ENCODE peak calls at places on chromosomes 6 and 20, in four cellular contexts. P is testis, Z is GM12865, H is brain microvascular endothelial cell. L is an unnamed sample.

GRCh38 chr6:119526609-119527605 is 177.3 kb upstream of the MAN1A1 start:
- DNase-seq in P (no peak), Z (no peak), H (no peak), L (peak; percentile 9)

GRCh38 chr20:39849664-39850063 is 839.4 kb downstream of the MAFB start:
- DNase-seq in P (peak; percentile 89), Z (no peak), H (peak; percentile 89), L (peak; percentile 78)

GRCh38 chr6:56914791-56915658 is 39.9 kb upstream of the BEND6 start:
- DNase-seq in P (peak; percentile 23), Z (no peak), H (no peak), L (no peak)

GRCh38 chr6:35014341-35014740 is 125.3 kb downstream of the ANKS1A start:
- DNase-seq in P (peak; percentile 32), Z (no peak), H (no peak), L (no peak)

GRCh38 chr20:16942702-16943101 is 194.5 kb downstream of the OTOR start:
- DNase-seq in P (no peak), Z (no peak), H (no peak), L (no peak)

GRCh38 chr6:19869464-19869863 is 32.3 kb downstream of the ID4 start:
- DNase-seq in P (no peak), Z (no peak), H (no peak), L (no peak)

GRCh38 chr6:157497579-157497978 is 116.6 kb downstream of the ZDHHC14 start:
- DNase-seq in P (no peak), Z (no peak), H (no peak), L (no peak)

GRCh38 chr20:940926-941325 is 24.8 kb upstream of the ANGPT4 start:
- DNase-seq in P (no peak), Z (no peak), H (no peak), L (no peak)

GRCh38 chr6:131029661-131030297 is 33.3 kb downstream of the EPB41L2 start:
- DNase-seq in P (no peak), Z (peak; percentile 57), H (peak; percentile 51), L (peak; percentile 70)

GRCh38 chr6:125341460-125341859 is 39.7 kb upstream of the HDDC2 start:
- DNase-seq in P (no peak), Z (no peak), H (no peak), L (no peak)

GRCh38 chr20:19975901-19976300 is 41.3 kb upstream of the NAA20 start:
- DNase-seq in P (peak; percentile 49), Z (no peak), H (no peak), L (peak; percentile 46)

GRCh38 chr20:19978511-19979210 is 38.5 kb upstream of the NAA20 start:
- DNase-seq in P (no peak), Z (no peak), H (no peak), L (no peak)

GRCh38 chr20:19975436-19975799 is 41.7 kb upstream of the NAA20 start:
- DNase-seq in P (peak; percentile 77), Z (no peak), H (no peak), L (peak; percentile 67)

GRCh38 chr20:19976595-19977372 is 40.4 kb upstream of the NAA20 start:
- DNase-seq in P (peak; percentile 57), Z (no peak), H (peak; percentile 73), L (peak; percentile 89)

GRCh38 chr20:19977373-19977770 is 39.8 kb upstream of the NAA20 start:
- DNase-seq in P (no peak), Z (no peak), H (no peak), L (no peak)
- H3K4me3 ChIP-seq in P (no peak overlapping the region), Z (no peak overlapping the region), H (peak overlapping the region; percentile 89), L (peak overlapping the region; percentile 58)

GRCh38 chr6:83613378-83613777 is 95.5 kb downstream of the SNAP91 start:
- DNase-seq in P (no peak), Z (no peak), H (no peak), L (no peak)

DNA sequence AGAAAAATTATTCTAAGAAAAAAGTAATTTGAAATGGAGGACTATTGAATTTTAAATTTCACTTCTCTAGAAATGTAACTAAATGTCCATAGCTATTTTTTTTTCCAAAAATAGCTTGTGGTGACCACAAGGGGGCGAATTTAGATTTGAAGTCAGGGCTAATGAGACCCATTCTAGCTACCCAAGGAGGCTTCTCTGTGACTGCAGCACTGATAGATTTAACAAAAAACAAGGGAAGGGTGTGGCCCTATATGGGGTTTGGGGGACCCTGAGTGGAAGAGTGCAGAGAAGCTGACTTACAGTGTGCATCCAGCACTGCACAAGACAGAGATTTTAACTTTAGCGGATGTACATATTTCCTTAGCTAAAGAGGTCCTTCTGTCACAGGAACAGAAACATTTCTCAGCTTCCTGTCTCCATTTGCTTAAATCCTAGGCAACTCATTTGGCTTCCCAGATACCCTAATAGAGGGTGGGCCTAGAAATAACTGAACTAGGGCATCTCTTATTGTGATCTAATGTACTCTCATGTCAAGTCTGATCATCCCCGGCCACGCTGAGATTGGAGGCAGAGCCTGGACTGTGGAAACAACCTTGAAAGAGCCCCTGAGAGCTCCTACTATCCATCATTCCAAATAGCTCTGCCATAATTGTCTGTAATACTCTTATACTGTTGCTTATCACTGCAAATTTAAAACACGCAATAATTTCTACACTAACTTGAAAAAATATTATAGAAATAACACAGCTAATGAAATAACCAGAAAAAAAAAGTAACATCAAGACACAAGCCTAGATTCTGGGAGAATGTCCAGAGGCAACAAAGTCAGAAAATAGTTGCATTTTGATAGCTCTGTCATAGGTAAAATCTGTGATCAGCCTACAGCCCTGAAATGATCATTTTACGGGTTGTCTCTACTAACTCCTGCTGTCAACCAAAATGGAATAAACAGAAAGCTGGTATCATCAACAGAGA is 93.6 kb downstream of the SNAP91 start:
- DNase-seq in P (no peak), Z (peak; percentile 48), H (peak; percentile 9), L (peak; percentile 59)
- TF ChIP-seq CTCF in P (peak; percentile 34), Z (peak; percentile 45), H (peak; percentile 70), L (peak; percentile 60)

DNA sequence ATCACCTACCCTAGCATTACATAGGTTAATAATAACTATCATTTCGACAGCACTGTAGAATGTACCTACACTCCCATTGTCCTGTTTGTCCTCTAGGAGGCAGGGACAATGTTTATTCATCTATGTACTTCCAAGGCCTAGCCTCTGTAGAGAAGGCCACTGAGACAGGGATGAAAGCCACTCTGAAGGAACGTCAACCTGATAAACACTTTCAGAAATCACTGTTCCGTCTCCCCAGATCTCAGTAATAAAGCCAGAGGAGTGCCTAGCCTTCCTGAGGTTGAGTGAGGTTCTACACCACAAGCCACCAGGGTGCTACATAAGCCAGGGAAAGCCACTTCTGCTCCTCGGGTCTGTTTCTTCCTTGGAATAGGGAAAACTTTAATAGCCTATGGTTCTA is 44.8 kb downstream of the POPDC3 start:
- DNase-seq in P (no peak), Z (no peak), H (peak; percentile 3), L (peak; percentile 23)
- H3K4me3 ChIP-seq in P (no peak overlapping the region), Z (no peak overlapping the region), H (no peak overlapping the region), L (no peak overlapping the region)

GRCh38 chr6:104484626-104485025 is 375.1 kb downstream of the HACE1 start:
- DNase-seq in P (no peak), Z (no peak), H (no peak), L (no peak)

GRCh38 chr6:104484191-104484590 is 375.5 kb downstream of the HACE1 start:
- DNase-seq in P (no peak), Z (no peak), H (no peak), L (no peak)

GRCh38 chr6:104486003-104486402 is 373.7 kb downstream of the HACE1 start:
- DNase-seq in P (no peak), Z (no peak), H (no peak), L (no peak)

GRCh38 chr6:104477569-104477968 is 382.1 kb downstream of the HACE1 start:
- DNase-seq in P (no peak), Z (no peak), H (no peak), L (no peak)

GRCh38 chr6:104483225-104483834 is 376.4 kb downstream of the HACE1 start:
- DNase-seq in P (no peak), Z (no peak), H (no peak), L (peak; percentile 29)
- TF ChIP-seq CTCF in P (no peak), Z (peak; percentile 20), H (no peak), L (peak; percentile 62)

GRCh38 chr6:72622094-72622540 is 253 bp downstream of the KCNQ5 start:
- DNase-seq in P (peak; percentile 32), Z (peak; percentile 86), H (no peak), L (peak; percentile 49)

GRCh38 chr6:72624557-72625160 is 2.8 kb downstream of the KCNQ5 start:
- DNase-seq in P (no peak), Z (peak; percentile 78), H (no peak), L (peak; percentile 35)

GRCh38 chr6:72623808-72624207 is 1.9 kb downstream of the KCNQ5 start:
- DNase-seq in P (no peak), Z (no peak), H (no peak), L (peak; percentile 16)

GRCh38 chr6:72621243-72622093 is at the start of gene KCNQ5:
- DNase-seq in P (no peak), Z (peak; percentile 71), H (no peak), L (peak; percentile 15)

DNA sequence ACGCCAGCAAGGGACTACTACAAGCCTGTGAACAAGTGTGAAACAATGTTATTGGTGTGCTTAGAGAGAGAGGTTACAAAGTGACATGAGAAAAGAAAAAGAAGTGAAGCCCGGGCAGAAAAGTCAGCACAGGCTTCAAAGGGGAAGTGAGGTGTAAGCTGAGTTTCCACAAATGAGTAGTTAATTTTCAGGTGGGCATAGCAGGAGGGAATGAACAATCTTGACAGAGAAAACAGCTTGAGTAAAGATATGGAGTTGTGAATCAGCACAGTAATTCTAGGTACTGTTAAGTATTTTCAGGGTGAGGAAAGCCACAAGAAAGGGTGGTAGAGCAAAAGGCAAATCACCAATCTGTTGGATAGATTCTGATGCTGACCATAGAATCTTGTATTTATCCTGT is 4.3 kb downstream of the KCNQ5 start:
- DNase-seq in P (no peak), Z (peak; percentile 85), H (no peak), L (no peak)
- H3K4me3 ChIP-seq in P (no peak overlapping the region), Z (peak overlapping the region; percentile 54), H (no peak overlapping the region), L (no peak overlapping the region)

GRCh38 chr6:43302126-43302525 is 4.1 kb downstream of the SLC22A7 start:
- DNase-seq in P (no peak), Z (no peak), H (no peak), L (no peak)

GRCh38 chr6:43297644-43298564 is at the start of gene SLC22A7:
- DNase-seq in P (peak; percentile 57), Z (no peak), H (no peak), L (peak; percentile 38)

GRCh38 chr6:43301081-43301870 is 3.2 kb downstream of the SLC22A7 start:
- DNase-seq in P (no peak), Z (no peak), H (no peak), L (no peak)

GRCh38 chr6:43298565-43299337 is 691 bp downstream of the SLC22A7 start:
- DNase-seq in P (no peak), Z (no peak), H (no peak), L (no peak)

DNA sequence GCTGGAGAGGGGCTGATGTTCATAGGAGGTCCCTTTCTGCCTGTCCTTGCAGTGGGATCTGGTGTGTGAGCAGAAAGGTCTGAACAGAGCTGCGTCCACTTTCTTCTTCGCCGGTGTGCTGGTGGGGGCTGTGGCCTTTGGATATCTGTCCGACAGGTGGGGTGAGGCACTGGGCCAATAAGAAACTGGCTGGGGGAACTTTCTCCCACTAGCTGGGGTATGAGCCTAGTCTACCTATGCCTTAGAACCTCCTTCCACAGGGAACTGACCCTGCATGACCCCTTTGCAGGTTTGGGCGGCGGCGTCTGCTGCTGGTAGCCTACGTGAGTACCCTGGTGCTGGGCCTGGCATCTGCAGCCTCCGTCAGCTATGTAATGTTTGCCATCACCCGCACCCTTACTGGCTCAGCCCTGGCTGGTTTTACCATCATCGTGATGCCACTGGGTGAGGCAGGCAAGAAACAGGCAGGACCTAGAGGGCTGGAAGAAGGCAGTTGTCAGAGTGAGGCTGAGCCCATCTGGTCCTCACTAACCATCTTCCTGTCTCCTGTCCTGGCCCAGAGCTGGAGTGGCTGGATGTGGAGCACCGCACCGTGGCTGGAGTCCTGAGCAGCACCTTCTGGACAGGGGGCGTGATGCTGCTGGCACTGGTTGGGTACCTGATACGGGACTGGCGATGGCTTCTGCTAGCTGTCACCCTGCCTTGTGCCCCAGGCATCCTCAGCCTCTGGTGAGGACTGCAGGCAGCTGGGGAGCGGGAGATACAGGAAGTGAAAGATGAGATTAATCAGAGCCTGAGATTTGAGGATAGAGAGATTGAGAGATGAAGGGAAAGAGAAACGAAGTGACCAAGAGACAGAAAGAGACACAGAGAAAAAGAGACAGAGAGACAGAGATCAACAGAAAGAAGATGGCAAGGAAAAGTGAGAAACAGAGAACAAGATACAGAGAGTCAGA is 1.6 kb downstream of the SLC22A7 start:
- DNase-seq in P (no peak), Z (no peak), H (no peak), L (no peak)
- TF ChIP-seq CTCF in P (no peak), Z (no peak), H (no peak), L (no peak)